ENCODE peak calls at places on chromosomes 3 and 15, in five cellular contexts. E, V, R, F and K are unnamed samples. For H3K4me1, the result is how much of the 10 kb centered on the place peaks cover.

GRCh38 chr3:175082631-175083030 is 223.5 kb downstream of the NAALADL2 start:
- DNase-seq in E (no peak), V (no peak), R (no peak), F (no peak), K (no peak)

GRCh38 chr15:85306946-85307686 is 73.3 kb upstream of the AKAP13 start:
- DNase-seq in E (no peak), V (no peak), R (no peak), F (no peak), K (no peak)

GRCh38 chr15:49815506-49815905 is 194.7 kb downstream of the DTWD1 start:
- DNase-seq in E (no peak), V (no peak), R (no peak), F (no peak), K (no peak)

GRCh38 chr15:91954211-91954804 is 100.8 kb downstream of the SLCO3A1 start:
- DNase-seq in E (no peak), V (no peak), R (no peak), F (no peak), K (no peak)

GRCh38 chr3:138348107-138348949 is at the start of gene MRAS:
- DNase-seq in E (peak), V (peak), R (peak), F (peak), K (peak)

GRCh38 chr3:38562467-38562925 is 66.4 kb downstream of the EXOG start:
- DNase-seq in E (no peak), V (no peak), R (peak), F (no peak), K (no peak)

GRCh38 chr3:55884066-55884465 is 397.0 kb upstream of the WNT5A start:
- DNase-seq in E (no peak), V (no peak), R (no peak), F (no peak), K (no peak)

GRCh38 chr3:134803652-134804051 is 8.6 kb downstream of the EPHB1 start:
- DNase-seq in E (no peak), V (no peak), R (no peak), F (no peak), K (no peak)

GRCh38 chr3:73404450-73404849 is 220.3 kb downstream of the PDZRN3 start:
- DNase-seq in E (no peak), V (no peak), R (no peak), F (no peak), K (no peak)

GRCh38 chr3:11159421-11159904 is 5.2 kb downstream of the HRH1 start:
- DNase-seq in E (peak), V (no peak), R (peak), F (no peak), K (peak)

GRCh38 chr3:179658584-179658983 is 5.7 kb downstream of the USP13 start:
- DNase-seq in E (no peak), V (no peak), R (no peak), F (no peak), K (no peak)

GRCh38 chr3:129627350-129628168 is 21.1 kb upstream of the PLXND1 start:
- DNase-seq in E (peak), V (peak), R (peak), F (peak), K (peak)

GRCh38 chr3:168531116-168531515 is 435.4 kb upstream of the GOLIM4 start:
- DNase-seq in E (no peak), V (no peak), R (no peak), F (no peak), K (no peak)

GRCh38 chr3:129965937-129966336 is 8.6 kb upstream of the TRH start:
- DNase-seq in E (no peak), V (no peak), R (no peak), F (no peak), K (no peak)

GRCh38 chr15:74129411-74130088 is 836 bp upstream of the ISLR2 start:
- DNase-seq in E (no peak), V (no peak), R (no peak), F (no peak), K (no peak)

GRCh38 chr3:70779296-70779695 is 466.9 kb upstream of the MDFIC2 start:
- DNase-seq in E (no peak), V (no peak), R (no peak), F (no peak), K (no peak)

GRCh38 chr3:174529298-174529697 is 329.8 kb upstream of the NAALADL2 start:
- DNase-seq in E (no peak), V (no peak), R (no peak), F (no peak), K (no peak)

GRCh38 chr3:77707271-77707670 is 667.4 kb downstream of the ROBO2 start:
- DNase-seq in E (no peak), V (no peak), R (no peak), F (no peak), K (no peak)

GRCh38 chr15:74182131-74182530 is 8.6 kb downstream of the ISLR start:
- DNase-seq in E (no peak), V (no peak), R (peak), F (no peak), K (no peak)

GRCh38 chr3:46749129-46749528 is 31.5 kb upstream of the PRSS50 start:
- DNase-seq in E (no peak), V (no peak), R (no peak), F (no peak), K (no peak)

GRCh38 chr15:100769043-100769974 is 110.3 kb upstream of the ALDH1A3 start:
- DNase-seq in E (no peak), V (no peak), R (no peak), F (peak), K (no peak)

GRCh38 chr3:52234516-52235447 is 4.2 kb downstream of the TWF2 start:
- DNase-seq in E (no peak), V (no peak), R (no peak), F (no peak), K (peak)

GRCh38 chr3:197482001-197482400 is 73.8 kb downstream of the BDH1 start:
- DNase-seq in E (no peak), V (no peak), R (no peak), F (no peak), K (no peak)

GRCh38 chr3:183492849-183493179 is 62.7 kb downstream of the KLHL6 start:
- DNase-seq in E (no peak), V (no peak), R (no peak), F (no peak), K (no peak)

GRCh38 chr3:130705501-130705900 is 41.1 kb downstream of the PIK3R4 start:
- DNase-seq in E (no peak), V (no peak), R (no peak), F (no peak), K (no peak)

GRCh38 chr3:150365132-150365604 is 42.9 kb upstream of the TSC22D2 start:
- DNase-seq in E (no peak), V (no peak), R (no peak), F (no peak), K (no peak)

GRCh38 chr3:122305818-122306621 is 19.0 kb upstream of the CSTA start:
- DNase-seq in E (no peak), V (no peak), R (no peak), F (no peak), K (no peak)

GRCh38 chr3:71258116-71258515 is 325.4 kb downstream of the FOXP1 start:
- DNase-seq in E (no peak), V (peak), R (no peak), F (no peak), K (no peak)

GRCh38 chr15:62711691-62712454 is 330.7 kb upstream of the TPM1 start:
- DNase-seq in E (no peak), V (no peak), R (no peak), F (no peak), K (no peak)

GRCh38 chr3:120450261-120450913 is 405 bp downstream of the FSTL1 start:
- DNase-seq in E (peak), V (peak), R (peak), F (peak), K (peak)
- TF ChIP-seq POLR2A in E (no peak), V (no peak), R (no peak), F (no peak), K (no peak)

GRCh38 chr3:61961882-61962281 is 400.5 kb downstream of the PTPRG start:
- DNase-seq in E (no peak), V (no peak), R (no peak), F (no peak), K (no peak)

GRCh38 chr3:61960976-61961375 is 399.6 kb downstream of the PTPRG start:
- DNase-seq in E (no peak), V (no peak), R (no peak), F (no peak), K (no peak)

GRCh38 chr3:61954097-61954528 is 392.7 kb downstream of the PTPRG start:
- DNase-seq in E (no peak), V (no peak), R (no peak), F (no peak), K (no peak)

GRCh38 chr3:61955483-61955882 is 394.1 kb downstream of the PTPRG start:
- DNase-seq in E (no peak), V (no peak), R (no peak), F (no peak), K (no peak)

DNA sequence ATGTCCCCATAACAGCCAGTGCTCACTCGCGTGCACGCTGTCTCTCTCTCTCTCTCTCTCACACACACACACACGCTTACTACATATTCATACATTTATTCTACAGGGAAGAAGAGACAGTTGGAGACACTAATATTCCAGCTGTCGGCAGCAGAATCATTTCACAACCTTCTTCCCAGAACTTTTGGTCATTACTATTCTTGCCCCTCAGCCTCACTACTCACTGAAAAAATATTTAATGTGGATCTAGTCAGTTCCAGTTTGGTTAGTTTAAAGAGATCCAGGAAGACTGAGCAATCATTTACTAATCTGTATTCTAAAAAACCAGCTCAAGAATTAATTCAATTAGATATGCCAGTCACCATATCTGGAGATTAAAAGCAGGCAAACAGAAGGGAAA is 394.9 kb downstream of the PTPRG start:
- DNase-seq in E (no peak), V (no peak), R (no peak), F (no peak), K (no peak)
- H3K27ac ChIP-seq in E (no peak), V (no peak), R (peak), F (no peak), K (no peak)

GRCh38 chr3:32457971-32458471 is 44.6 kb downstream of the CMTM6 start:
- DNase-seq in E (no peak), V (no peak), R (no peak), F (peak), K (no peak)

GRCh38 chr3:32455609-32456428 is 46.8 kb downstream of the CMTM6 start:
- DNase-seq in E (no peak), V (no peak), R (no peak), F (no peak), K (no peak)

GRCh38 chr3:32459474-32459873 is 43.2 kb downstream of the CMTM6 start:
- DNase-seq in E (no peak), V (no peak), R (no peak), F (no peak), K (no peak)

GRCh38 chr3:32456429-32457130 is 46.1 kb downstream of the CMTM6 start:
- DNase-seq in E (no peak), V (no peak), R (no peak), F (peak), K (no peak)

DNA sequence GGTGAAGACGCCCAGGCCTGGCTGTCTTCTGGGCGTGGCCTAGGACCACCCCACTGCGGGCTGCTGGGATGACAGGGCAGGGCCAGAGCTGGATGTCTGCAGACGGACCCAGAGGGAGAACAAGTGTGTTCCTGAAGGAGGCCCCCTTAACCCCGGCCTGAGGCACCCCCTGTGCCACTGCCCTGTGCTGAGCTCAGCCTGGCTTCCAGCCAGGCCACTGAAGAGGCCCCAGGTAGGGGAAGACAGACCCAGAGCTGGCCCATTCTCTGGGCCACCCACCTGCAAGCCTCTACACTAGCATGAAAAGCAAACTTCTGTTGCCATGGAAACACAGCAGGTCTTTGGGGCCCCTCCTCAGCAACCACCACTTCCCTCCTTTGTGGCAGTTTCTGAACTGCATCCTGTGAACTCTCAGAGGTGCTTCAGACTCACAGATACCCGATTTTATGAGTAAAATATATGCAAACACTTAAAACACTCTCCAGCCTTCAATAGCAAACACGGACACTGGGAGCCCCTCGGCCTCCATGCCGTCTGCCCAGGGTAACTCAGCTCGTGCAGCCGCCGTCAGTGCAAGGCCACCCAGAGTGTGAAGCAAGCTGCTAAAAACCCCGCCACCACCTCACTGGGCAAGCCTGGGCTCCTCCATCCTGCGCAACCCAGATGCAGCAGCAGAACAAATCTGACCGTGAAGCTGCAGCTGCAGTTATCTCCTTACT is 42.5 kb downstream of the CMTM6 start:
- DNase-seq in E (no peak), V (no peak), R (no peak), F (no peak), K (no peak)
- H3K4me1 ChIP-seq in E (under half), V (under half), R (under half), F (under half), K (under half)

GRCh38 chr15:72237286-72238224 is 6.6 kb upstream of the PKM start:
- DNase-seq in E (no peak), V (peak), R (peak), F (peak), K (peak)
- TF ChIP-seq POLR2A in E (no peak), V (peak), R (no peak), F (peak), K (no peak)

GRCh38 chr3:42067324-42067723 is 23.8 kb upstream of the TRAK1 start:
- DNase-seq in E (no peak), V (no peak), R (no peak), F (no peak), K (no peak)
- H3K27ac ChIP-seq in E (peak), V (no peak), R (peak), F (peak), K (peak)

GRCh38 chr3:72271923-72272322 is 487.0 kb upstream of the PROK2 start:
- DNase-seq in E (no peak), V (no peak), R (no peak), F (no peak), K (no peak)
- H3K4me1 ChIP-seq in E (under half), V (under half), R (under half), F (under half), K (under half)

GRCh38 chr3:112038863-112039262 is 4.3 kb downstream of the TMPRSS7 start:
- DNase-seq in E (no peak), V (no peak), R (no peak), F (no peak), K (no peak)

GRCh38 chr3:112032377-112032776 is 2.2 kb upstream of the TMPRSS7 start:
- DNase-seq in E (no peak), V (no peak), R (no peak), F (peak), K (no peak)

GRCh38 chr3:112035241-112035640 is 705 bp downstream of the TMPRSS7 start:
- DNase-seq in E (no peak), V (no peak), R (no peak), F (no peak), K (no peak)

GRCh38 chr3:112030911-112031310 is 3.6 kb upstream of the TMPRSS7 start:
- DNase-seq in E (no peak), V (no peak), R (no peak), F (no peak), K (no peak)

DNA sequence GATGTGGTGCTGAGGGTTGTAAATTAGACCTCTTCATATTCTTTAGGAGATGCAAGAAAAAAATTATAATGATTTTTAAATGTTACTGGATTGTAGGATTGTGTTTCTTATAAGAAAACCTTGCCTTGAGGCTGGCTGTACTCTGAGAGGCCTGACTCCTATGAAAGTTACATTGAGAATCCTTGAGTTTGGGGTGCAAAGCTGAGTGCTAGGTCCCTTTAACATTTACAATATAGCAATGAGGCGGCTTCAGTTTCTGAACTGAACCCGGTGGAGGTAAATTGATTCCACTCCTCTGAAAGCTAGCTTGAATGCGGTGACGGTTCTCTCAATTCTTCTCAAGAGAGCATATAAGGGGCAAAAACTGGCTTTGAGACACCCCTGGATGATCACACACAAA is at the start of gene TMPRSS7:
- DNase-seq in E (no peak), V (no peak), R (no peak), F (no peak), K (no peak)
- TF ChIP-seq POLR2A in E (no peak), V (no peak), R (no peak), F (no peak), K (no peak)

GRCh38 chr3:196236169-196236568 is 19.8 kb downstream of the SLC51A start:
- DNase-seq in E (no peak), V (no peak), R (no peak), F (no peak), K (no peak)
- H3K27ac ChIP-seq in E (no peak), V (no peak), R (no peak), F (no peak), K (no peak)

GRCh38 chr3:45566951-45567411 is 27.6 kb upstream of the LIMD1 start:
- DNase-seq in E (no peak), V (no peak), R (peak), F (no peak), K (no peak)
- H3K4me1 ChIP-seq in E (under half), V (under half), R (under half), F (under half), K (under half)